ENCODE peak calls at places on chromosomes 3 and 15, in ten cellular contexts. W is prostate gland; V is right lobe of liver; D is Peyer's patch; H is GM23248; Y is IMR-90; L is neuronal stem cell; S is psoas muscle; I is adipocyte; F is effector memory CD4-positive, alpha-beta T cell. Z is an unnamed sample. For H3K4me1, the result is how much of the 10 kb centered on the place peaks cover.

GRCh38 chr15:56074866-56075265 is 81.5 kb upstream of the NEDD4 start:
- DNase-seq in W (no peak), V (no peak), D (no peak), H (no peak), Y (no peak), L (no peak), S (no peak), I (no peak), F (no peak), Z (no peak)

GRCh38 chr15:77415450-77416448 is 4.2 kb downstream of the PEAK1 start:
- DNase-seq in W (no peak), V (no peak), D (no peak), H (peak), Y (peak), L (no peak), S (peak), I (peak), F (no peak), Z (no peak)

GRCh38 chr15:44706401-44706800 is 4.7 kb downstream of the PATL2 start:
- DNase-seq in W (no peak), V (no peak), D (no peak), H (no peak), Y (no peak), L (no peak), S (no peak), I (no peak), F (no peak), Z (no peak)

GRCh38 chr15:29990035-29990434 is 92.7 kb upstream of the GOLGA8J start:
- DNase-seq in W (no peak), V (no peak), D (no peak), H (no peak), Y (no peak), L (no peak), S (no peak), I (no peak), F (no peak), Z (no peak)

GRCh38 chr3:103991461-103992115 is 1375.1 kb upstream of the ALCAM start:
- DNase-seq in W (no peak), V (no peak), D (no peak), H (peak), Y (no peak), L (no peak), S (no peak), I (peak), F (no peak), Z (no peak)

GRCh38 chr15:67199881-67200763 is 54.3 kb downstream of the AAGAB start:
- DNase-seq in W (no peak), V (no peak), D (no peak), H (peak), Y (peak), L (no peak), S (no peak), I (peak), F (no peak), Z (no peak)

GRCh38 chr3:162400697-162401096 is 904.1 kb downstream of the OTOL1 start:
- DNase-seq in W (no peak), V (no peak), D (no peak), H (peak), Y (no peak), L (no peak), S (no peak), I (no peak), F (no peak), Z (no peak)

GRCh38 chr15:75666823-75667501 is 19.2 kb downstream of the SNX33 start:
- DNase-seq in W (no peak), V (no peak), D (peak), H (peak), Y (peak), L (no peak), S (peak), I (peak), F (no peak), Z (peak)

GRCh38 chr3:71492566-71492965 is 91.0 kb downstream of the FOXP1 start:
- DNase-seq in W (no peak), V (no peak), D (no peak), H (no peak), Y (no peak), L (no peak), S (no peak), I (no peak), F (peak), Z (no peak)

GRCh38 chr15:31265090-31265870 is 61.4 kb upstream of the KLF13 start:
- DNase-seq in W (no peak), V (peak), D (peak), H (no peak), Y (no peak), L (no peak), S (no peak), I (no peak), F (no peak), Z (no peak)

GRCh38 chr15:31365655-31366127 is 39.1 kb downstream of the KLF13 start:
- DNase-seq in W (peak), V (peak), D (peak), H (peak), Y (peak), L (peak), S (peak), I (peak), F (peak), Z (peak)

GRCh38 chr3:86787091-86787490 is 203.9 kb downstream of the VGLL3 start:
- DNase-seq in W (no peak), V (no peak), D (no peak), H (peak), Y (peak), L (no peak), S (no peak), I (peak), F (no peak), Z (no peak)

GRCh38 chr3:11944052-11944673 is 60.0 kb upstream of the SYN2 start:
- DNase-seq in W (no peak), V (no peak), D (no peak), H (peak), Y (peak), L (no peak), S (no peak), I (peak), F (no peak), Z (peak)

GRCh38 chr3:186664506-186664905 is 1.3 kb upstream of the HRG start:
- DNase-seq in W (no peak), V (no peak), D (no peak), H (no peak), Y (no peak), L (no peak), S (no peak), I (no peak), F (no peak), Z (no peak)

GRCh38 chr3:46693038-46693896 is at the start of gene ALS2CL:
- DNase-seq in W (peak), V (peak), D (peak), H (peak), Y (no peak), L (no peak), S (peak), I (peak), F (peak), Z (peak)

GRCh38 chr3:38039899-38040261 is 872 bp downstream of the DLEC1 start:
- DNase-seq in W (peak), V (peak), D (peak), H (peak), Y (peak), L (no peak), S (peak), I (peak), F (peak), Z (peak)

GRCh38 chr3:186281172-186281571 is 80.9 kb downstream of the DGKG start:
- DNase-seq in W (no peak), V (no peak), D (no peak), H (peak), Y (peak), L (no peak), S (no peak), I (peak), F (no peak), Z (peak)

GRCh38 chr15:69713726-69714559 is 261.3 kb downstream of the RPLP1 start:
- DNase-seq in W (no peak), V (no peak), D (peak), H (no peak), Y (no peak), L (no peak), S (no peak), I (no peak), F (peak), Z (no peak)

GRCh38 chr3:13579089-13579488 is 30.2 kb downstream of the FBLN2 start:
- DNase-seq in W (no peak), V (no peak), D (no peak), H (peak), Y (peak), L (no peak), S (no peak), I (peak), F (no peak), Z (peak)

GRCh38 chr3:12300137-12300536 is 11.3 kb downstream of the PPARG start:
- DNase-seq in W (no peak), V (no peak), D (peak), H (peak), Y (no peak), L (no peak), S (no peak), I (no peak), F (no peak), Z (no peak)

GRCh38 chr3:30263238-30263920 is 343.0 kb upstream of the TGFBR2 start:
- DNase-seq in W (no peak), V (no peak), D (no peak), H (no peak), Y (no peak), L (no peak), S (no peak), I (peak), F (no peak), Z (no peak)

GRCh38 chr3:101216710-101217457 is 103.5 kb downstream of the IMPG2 start:
- DNase-seq in W (no peak), V (no peak), D (peak), H (peak), Y (peak), L (no peak), S (peak), I (peak), F (no peak), Z (peak)

GRCh38 chr15:33860749-33861148 is 107.5 kb upstream of the CHRM5 start:
- DNase-seq in W (no peak), V (no peak), D (no peak), H (peak), Y (peak), L (no peak), S (no peak), I (peak), F (no peak), Z (no peak)

GRCh38 chr15:57017024-57017423 is 98.6 kb downstream of the TCF12 start:
- DNase-seq in W (no peak), V (no peak), D (no peak), H (peak), Y (peak), L (no peak), S (no peak), I (no peak), F (no peak), Z (no peak)

GRCh38 chr15:71278989-71279756 is 163.9 kb downstream of the THSD4 start:
- DNase-seq in W (peak), V (peak), D (peak), H (peak), Y (peak), L (no peak), S (peak), I (peak), F (no peak), Z (peak)

GRCh38 chr3:142863010-142863787 is 25.7 kb downstream of the PCOLCE2 start:
- DNase-seq in W (no peak), V (no peak), D (no peak), H (peak), Y (no peak), L (no peak), S (no peak), I (peak), F (no peak), Z (peak)

GRCh38 chr15:63600001-63600645 is 2.9 kb downstream of the FBXL22 start:
- DNase-seq in W (peak), V (no peak), D (peak), H (peak), Y (no peak), L (peak), S (peak), I (no peak), F (no peak), Z (peak)
- H3K4me1 ChIP-seq in W (under half), V (under half), D (under half), H (under half), Y (under half), L (under half), S (under half), I (under half), F (under half), Z (under half)

DNA sequence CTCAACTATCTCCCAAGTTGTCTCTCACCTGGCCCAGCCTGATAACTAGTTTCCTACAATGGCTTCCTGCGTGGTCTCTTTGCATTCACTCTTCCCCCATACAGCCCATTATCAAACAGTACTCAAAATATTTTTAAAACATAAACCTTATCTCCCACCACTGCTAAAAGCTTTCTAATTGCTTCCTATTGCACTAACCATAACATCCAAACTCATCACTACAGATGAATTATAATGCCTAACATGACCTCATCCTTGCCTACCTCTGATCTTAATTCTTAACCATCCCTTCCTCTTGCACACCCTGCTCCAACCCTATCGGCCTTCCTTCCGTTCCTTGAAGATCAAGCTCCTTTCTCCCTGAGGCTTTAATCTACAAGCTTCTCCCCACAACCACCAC is 17.0 kb downstream of the ACAP2 start:
- DNase-seq in W (no peak), V (no peak), D (no peak), H (no peak), Y (no peak), L (no peak), S (no peak), I (no peak), F (no peak), Z (no peak)
- H3K4me1 ChIP-seq in W (under half), V (under half), D (under half), H (under half), Y (under half), L (under half), S (under half), I (under half), F (under half), Z (under half)

GRCh38 chr15:62453356-62453755 is 288.3 kb upstream of the C2CD4B start:
- DNase-seq in W (no peak), V (no peak), D (no peak), H (peak), Y (peak), L (no peak), S (no peak), I (no peak), F (no peak), Z (peak)
- H3K4me1 ChIP-seq in W (under half), V (under half), D (under half), H (under half), Y (under half), L (under half), S (half or more), I (half or more), F (under half), Z (under half)

DNA sequence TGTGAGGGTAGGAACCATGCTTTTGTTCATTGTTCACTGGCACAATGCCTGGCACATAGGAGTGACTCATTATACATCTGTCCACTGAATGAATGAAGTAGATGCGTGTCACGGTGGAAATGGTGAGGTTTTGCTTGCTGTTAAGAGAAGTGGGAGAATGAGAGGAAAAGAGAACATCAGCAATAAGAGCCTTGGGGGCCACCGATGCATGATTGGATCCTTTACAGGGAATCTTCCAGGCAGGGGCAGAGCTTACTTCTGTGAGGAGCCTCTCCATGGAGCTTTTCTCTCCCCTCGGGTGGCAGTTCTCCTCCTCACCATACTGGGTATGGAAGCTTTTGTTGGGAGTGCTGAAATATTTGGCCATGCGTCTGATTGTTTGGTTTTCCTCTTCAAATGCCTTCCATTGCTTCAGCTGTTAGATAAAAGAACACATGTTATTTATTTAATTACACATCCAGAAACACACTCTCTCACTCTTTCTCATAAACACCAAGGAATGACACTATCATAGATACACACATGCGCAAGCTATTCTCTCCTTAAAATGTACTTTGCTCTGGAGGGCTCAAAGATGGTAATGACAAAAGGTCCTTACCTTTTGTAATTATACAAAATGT is 78.9 kb upstream of the GSK3B start:
- DNase-seq in W (no peak), V (no peak), D (no peak), H (peak), Y (peak), L (no peak), S (no peak), I (no peak), F (no peak), Z (no peak)
- H3K4me1 ChIP-seq in W (under half), V (under half), D (under half), H (half or more), Y (under half), L (under half), S (under half), I (under half), F (under half), Z (under half)

GRCh38 chr3:194247350-194247740 is 103.8 kb downstream of the CPN2 start:
- DNase-seq in W (no peak), V (peak), D (no peak), H (no peak), Y (no peak), L (no peak), S (no peak), I (no peak), F (no peak), Z (no peak)

GRCh38 chr3:194250104-194251002 is 100.8 kb downstream of the CPN2 start:
- DNase-seq in W (no peak), V (peak), D (no peak), H (peak), Y (peak), L (no peak), S (peak), I (peak), F (no peak), Z (no peak)

GRCh38 chr3:194251007-194251406 is 100.1 kb downstream of the CPN2 start:
- DNase-seq in W (no peak), V (no peak), D (no peak), H (no peak), Y (no peak), L (no peak), S (no peak), I (no peak), F (no peak), Z (no peak)

GRCh38 chr3:194251461-194251860 is 99.7 kb downstream of the CPN2 start:
- DNase-seq in W (no peak), V (no peak), D (no peak), H (no peak), Y (no peak), L (no peak), S (no peak), I (no peak), F (no peak), Z (no peak)

GRCh38 chr3:194249323-194250103 is 101.6 kb downstream of the CPN2 start:
- DNase-seq in W (no peak), V (no peak), D (no peak), H (no peak), Y (no peak), L (no peak), S (no peak), I (no peak), F (no peak), Z (no peak)
- H3K4me1 ChIP-seq in W (under half), V (under half), D (under half), H (under half), Y (under half), L (under half), S (under half), I (under half), F (under half), Z (under half)

DNA sequence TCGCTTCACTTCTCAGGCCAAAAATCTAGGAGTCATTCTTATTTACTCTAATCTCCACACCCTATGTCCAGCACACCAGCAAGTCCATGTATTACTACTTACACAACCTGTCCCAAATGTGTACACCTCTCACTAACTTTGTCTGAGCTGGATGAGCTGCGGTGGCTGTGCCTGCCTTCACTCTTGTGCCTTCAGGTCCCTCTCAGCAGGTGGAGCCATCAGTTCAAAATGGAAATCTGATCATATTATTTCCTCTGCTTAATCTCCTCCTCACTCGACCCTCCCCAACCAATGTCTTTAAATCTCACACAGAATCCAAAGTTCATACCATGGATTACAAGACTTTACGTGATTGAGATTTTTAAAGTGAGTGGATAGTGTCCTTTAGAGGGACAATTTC is 82.8 kb downstream of the SSR3 start:
- DNase-seq in W (no peak), V (no peak), D (no peak), H (no peak), Y (no peak), L (no peak), S (no peak), I (no peak), F (no peak), Z (no peak)
- H3K4me1 ChIP-seq in W (under half), V (under half), D (under half), H (under half), Y (under half), L (under half), S (under half), I (under half), F (under half), Z (under half)

DNA sequence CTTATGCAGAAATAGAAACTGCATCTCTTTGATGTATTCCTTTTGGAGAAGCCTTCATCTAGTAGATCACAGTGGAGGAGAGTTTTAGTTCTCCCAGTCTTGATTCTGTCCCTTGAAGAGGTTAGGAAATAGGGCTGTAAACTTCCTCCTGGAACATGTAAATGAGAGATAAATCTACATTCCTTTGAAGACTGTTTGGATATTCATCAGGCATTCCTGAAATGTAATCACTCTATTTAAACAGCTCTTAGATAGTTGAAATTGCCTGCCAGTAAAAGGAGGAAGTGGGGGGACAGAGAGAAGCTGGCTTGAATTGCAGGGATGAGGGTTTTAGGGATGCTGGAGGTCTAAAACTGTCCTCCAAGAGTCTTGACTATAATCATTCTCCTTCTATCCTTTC is 254.3 kb upstream of the LRRC3B start:
- DNase-seq in W (no peak), V (no peak), D (no peak), H (no peak), Y (no peak), L (no peak), S (no peak), I (no peak), F (no peak), Z (no peak)
- H3K4me1 ChIP-seq in W (under half), V (under half), D (under half), H (under half), Y (under half), L (under half), S (under half), I (under half), F (under half), Z (under half)

GRCh38 chr3:51686056-51686455 is 15.0 kb downstream of the TEX264 start:
- DNase-seq in W (no peak), V (no peak), D (no peak), H (no peak), Y (no peak), L (no peak), S (no peak), I (no peak), F (no peak), Z (no peak)
- H3K4me1 ChIP-seq in W (under half), V (under half), D (under half), H (under half), Y (under half), L (under half), S (half or more), I (under half), F (half or more), Z (under half)